ENCODE peak calls at places on chromosomes 6 and 20, in four cellular contexts. W is fibroblast of the aortic adventitia, T is WERI-Rb-1, O is cardiac fibroblast. Y is an unnamed sample.

GRCh38 chr6:140623498-140623897 is 1249.0 kb upstream of the CITED2 start:
- DNase-seq in W (peak; percentile 98), T (no peak), O (peak; percentile 73), Y (peak; percentile 75)

GRCh38 chr6:26322645-26323482 is 42.1 kb upstream of the BTN3A2 start:
- DNase-seq in W (peak; percentile 97), T (peak; percentile 69), O (peak; percentile 92), Y (peak; percentile 98)

GRCh38 chr6:135880066-135880972 is 28.8 kb downstream of the PDE7B start:
- DNase-seq in W (peak; percentile 65), T (no peak), O (peak; percentile 59), Y (peak; percentile 59)

GRCh38 chr6:94196891-94197290 is 777.5 kb upstream of the EPHA7 start:
- DNase-seq in W (no peak), T (no peak), O (no peak), Y (no peak)

GRCh38 chr6:107690864-107691661 is 133.1 kb downstream of the SCML4 start:
- DNase-seq in W (peak; percentile 94), T (no peak), O (peak; percentile 91), Y (peak; percentile 58)

GRCh38 chr6:158574800-158575199 is 14.9 kb downstream of the TMEM181 start:
- DNase-seq in W (no peak), T (no peak), O (no peak), Y (no peak)

GRCh38 chr6:136920858-136921520 is 1.1 kb upstream of the SLC35D3 start:
- DNase-seq in W (peak; percentile 15), T (peak; percentile 19), O (peak; percentile 16), Y (no peak)

GRCh38 chr6:167678102-167679101 is 148.3 kb upstream of the AFDN start:
- DNase-seq in W (no peak), T (peak; percentile 75), O (no peak), Y (no peak)

GRCh38 chr6:122730334-122730733 is 49.2 kb upstream of the FABP7 start:
- DNase-seq in W (no peak), T (no peak), O (no peak), Y (no peak)

GRCh38 chr6:85360794-85361642 is 88.9 kb upstream of the NT5E start:
- DNase-seq in W (peak; percentile 92), T (no peak), O (peak; percentile 86), Y (peak; percentile 97)

GRCh38 chr6:30727920-30728605 is 7.9 kb downstream of the TUBB start:
- DNase-seq in W (peak; percentile 65), T (no peak), O (peak; percentile 72), Y (peak; percentile 54)

GRCh38 chr6:73832313-73832712 is 136.3 kb downstream of the CD109 start:
- DNase-seq in W (peak; percentile 18), T (no peak), O (peak; percentile 43), Y (no peak)

GRCh38 chr6:9593566-9593965 is 821.3 kb downstream of the TFAP2A start:
- DNase-seq in W (no peak), T (no peak), O (no peak), Y (peak; percentile 9)

DNA sequence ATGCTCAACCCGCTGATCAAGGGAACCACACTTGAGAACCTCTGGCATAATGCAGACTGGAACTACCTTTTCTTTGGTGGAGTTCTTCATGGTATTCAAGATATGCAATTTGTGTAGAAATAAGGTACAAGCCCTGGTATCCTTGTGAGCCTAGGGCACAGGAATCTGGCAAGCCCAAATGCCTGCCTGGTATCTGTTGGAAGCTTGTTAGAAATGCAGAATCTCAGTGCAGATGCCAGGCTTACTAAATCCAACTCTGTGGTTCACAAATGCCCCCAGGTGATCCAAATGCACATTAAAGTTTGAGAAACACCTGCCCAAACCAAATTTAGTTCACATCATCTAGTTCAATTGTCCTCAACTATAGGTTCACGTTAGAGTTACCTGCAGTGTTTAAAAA is 159.8 kb upstream of the LAMP5 start:
- DNase-seq in W (no peak), T (no peak), O (no peak), Y (no peak)
- TF ChIP-seq CTCF in W (no peak), T (no peak), O (no peak), Y (peak; percentile 9)

DNA sequence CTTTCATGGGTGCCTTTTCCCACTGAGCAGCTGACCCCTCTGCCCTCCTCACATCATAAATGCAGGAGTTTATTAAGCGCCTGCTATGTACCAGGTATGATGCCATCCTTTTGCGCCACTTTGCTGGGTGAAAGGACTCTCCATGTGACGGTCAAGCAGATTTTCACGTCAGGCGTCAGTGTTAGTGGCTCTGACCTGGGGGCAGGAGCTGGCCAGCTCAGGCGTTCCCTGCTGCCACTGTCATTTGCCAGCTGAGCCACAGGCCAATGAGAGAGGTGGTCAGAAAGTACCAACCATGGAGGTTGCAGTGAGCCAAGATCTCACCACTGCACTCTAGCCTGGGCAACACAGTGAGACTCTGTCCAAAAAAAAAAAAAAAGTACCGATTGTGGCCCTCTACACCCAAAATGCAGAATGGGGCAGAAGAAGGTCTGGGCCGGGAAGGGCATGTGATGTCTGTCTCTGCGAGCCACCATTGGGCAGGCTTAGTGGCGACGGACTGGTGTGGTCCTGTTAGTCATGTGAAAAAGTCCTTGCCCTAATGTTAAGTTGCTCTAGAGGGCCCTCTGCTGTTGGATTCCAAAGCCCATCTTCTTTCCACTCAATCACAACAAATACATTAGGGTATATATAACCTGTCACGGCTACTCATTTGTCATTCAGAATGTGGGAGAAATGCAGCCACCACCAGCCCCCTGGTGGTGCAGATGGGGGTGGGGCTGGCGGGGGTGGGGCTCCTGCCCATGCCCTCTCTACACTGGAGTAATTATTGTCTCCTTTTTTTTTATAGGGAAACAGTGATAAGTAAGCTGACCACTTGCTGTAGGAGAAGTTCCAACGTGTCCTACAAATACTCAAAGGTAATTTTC is 18.4 kb upstream of the SLC22A1 start:
- DNase-seq in W (peak; percentile 35), T (peak; percentile 24), O (peak; percentile 28), Y (peak; percentile 36)
- TF ChIP-seq CTCF in W (peak; percentile 48), T (peak; percentile 55), O (peak; percentile 56), Y (peak; percentile 74)

DNA sequence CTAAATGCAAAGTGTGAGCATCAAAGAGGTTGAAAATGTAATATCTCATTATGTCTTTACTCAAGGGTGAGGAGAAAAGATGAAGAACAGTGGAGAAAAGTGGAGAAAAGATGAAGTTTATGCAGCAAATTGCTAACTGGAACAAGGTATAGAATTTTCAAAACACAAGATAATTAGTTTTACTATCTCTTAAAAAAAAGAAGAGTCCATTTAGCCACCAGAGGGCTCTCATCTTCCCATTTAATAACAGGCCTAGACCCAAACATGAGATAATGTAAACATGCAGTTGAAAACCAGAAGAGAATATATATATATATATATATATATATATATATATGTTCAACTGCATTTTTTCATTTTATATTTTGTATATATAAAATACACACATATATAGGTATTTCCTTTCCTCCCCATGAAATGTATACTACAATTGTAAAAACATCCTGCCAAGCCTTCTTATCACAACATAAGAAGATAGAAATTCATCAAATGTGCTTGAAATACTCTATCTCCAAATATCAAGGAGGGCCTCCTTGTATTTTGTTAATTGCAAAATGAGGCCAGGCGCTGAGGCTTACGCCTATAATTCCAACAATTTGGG is 78.4 kb downstream of the ADTRP start:
- DNase-seq in W (peak; percentile 82), T (no peak), O (peak; percentile 78), Y (peak; percentile 51)
- TF ChIP-seq CTCF in W (peak; percentile 53), T (peak; percentile 46), O (peak; percentile 44), Y (peak; percentile 82)

DNA sequence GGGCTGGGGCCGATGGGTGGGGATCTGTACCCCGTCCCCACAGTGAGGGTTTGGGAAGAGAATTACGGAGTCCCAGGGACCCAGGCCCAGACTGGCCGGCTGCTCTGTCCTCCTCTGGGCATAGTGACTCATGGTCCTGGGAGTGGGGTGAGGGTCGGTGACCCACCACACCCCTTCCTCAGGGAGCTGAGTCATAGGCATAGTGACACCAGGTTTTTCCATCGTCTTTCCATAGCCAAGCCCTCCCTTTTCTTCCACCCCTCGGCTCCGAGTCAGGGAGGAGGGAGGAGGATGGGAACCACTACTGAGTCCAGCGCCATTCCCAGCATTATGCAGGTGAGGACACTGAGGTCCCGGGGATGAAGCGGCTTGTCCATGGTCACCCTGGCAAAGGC is 8.9 kb downstream of the CYP21A2 start:
- DNase-seq in W (peak; percentile 68), T (no peak), O (peak; percentile 66), Y (no peak)
- TF ChIP-seq CTCF in W (no peak), T (no peak), O (no peak), Y (no peak)

GRCh38 chr6:116877743-116878142 is 701 bp downstream of the RFX6 start:
- DNase-seq in W (no peak), T (no peak), O (no peak), Y (no peak)

GRCh38 chr6:116876635-116877611 is at the start of gene RFX6:
- DNase-seq in W (no peak), T (peak; percentile 16), O (no peak), Y (no peak)

GRCh38 chr6:116884530-116884929 is 7.5 kb downstream of the RFX6 start:
- DNase-seq in W (no peak), T (peak; percentile 10), O (no peak), Y (no peak)

GRCh38 chr6:116883005-116883404 is 6.0 kb downstream of the RFX6 start:
- DNase-seq in W (peak; percentile 11), T (no peak), O (no peak), Y (no peak)

DNA sequence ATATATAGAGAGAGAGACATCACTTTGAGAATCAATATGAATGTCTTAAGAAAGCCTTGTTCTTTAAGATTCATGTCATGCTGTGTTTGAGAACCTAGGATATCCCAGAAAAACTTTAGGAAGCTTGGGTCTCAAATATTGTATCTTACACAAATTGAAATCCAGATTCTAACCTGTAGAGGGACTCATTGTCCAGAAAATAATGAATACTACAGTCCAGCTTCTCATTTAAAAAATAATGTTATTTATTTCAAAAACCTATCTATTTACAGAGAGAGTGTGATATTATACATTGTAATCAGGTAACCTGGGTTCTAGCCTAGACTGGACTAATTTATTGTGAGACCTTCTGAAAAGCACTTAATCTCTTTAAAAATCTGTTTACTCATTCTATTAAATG is 4.2 kb downstream of the RFX6 start:
- DNase-seq in W (peak; percentile 4), T (no peak), O (no peak), Y (no peak)
- TF ChIP-seq CTCF in W (no peak), T (no peak), O (no peak), Y (peak; percentile 44)

DNA sequence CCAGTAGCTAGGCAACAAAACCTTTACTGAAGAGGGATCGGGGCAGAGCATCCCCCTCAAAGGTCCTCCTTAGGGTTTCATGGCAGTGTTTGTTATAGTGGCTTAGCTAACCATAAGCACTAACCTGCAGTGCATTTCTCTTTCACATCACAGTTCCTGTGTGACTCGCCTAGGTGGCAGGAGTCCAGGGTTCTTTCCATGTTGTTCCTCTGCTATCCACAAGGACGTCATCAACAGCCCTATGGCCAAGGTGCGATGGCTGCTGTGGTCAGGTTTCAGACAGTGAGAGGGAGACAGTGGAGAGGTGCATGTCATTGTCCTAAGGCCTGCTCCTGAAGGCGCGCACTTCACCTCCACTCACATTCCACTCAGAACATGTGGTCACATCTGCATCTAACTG is 38.8 kb upstream of the FOXA2 start:
- DNase-seq in W (no peak), T (no peak), O (no peak), Y (no peak)
- TF ChIP-seq CTCF in W (no peak), T (no peak), O (no peak), Y (no peak)